ENCODE peak calls at places on chromosome 3, in seven cellular contexts. L is adipocyte, N is tibial artery, J is SK-N-MC, D is lower lobe of right lung, W is IMR-90, Y is A549. U is an unnamed sample.

GRCh38 chr3:156474560-156475389 is 80.1 kb downstream of the SSR3 start:
- DNase-seq in D (no peak), J (no peak), N (no peak), Y (peak; percentile 6), L (no peak), W (no peak), U (no peak)

GRCh38 chr3:65915477-65915876 is 123.2 kb downstream of the MAGI1 start:
- DNase-seq in Y (no peak), L (no peak), N (no peak), W (no peak), J (no peak), D (no peak), U (no peak)

GRCh38 chr3:148992027-148992634 is 791 bp downstream of the GYG1 start:
- DNase-seq in L (peak; percentile 84), Y (peak; percentile 26), W (no peak), J (no peak), D (peak; percentile 72), N (peak; percentile 76), U (peak; percentile 19)

GRCh38 chr3:43028678-43029490 is 49.8 kb downstream of the GASK1A start:
- DNase-seq in N (no peak), Y (no peak), W (no peak), L (no peak), D (no peak), J (no peak), U (no peak)

GRCh38 chr3:109316162-109316730 is at the start of gene DPPA2:
- DNase-seq in N (no peak), W (no peak), Y (no peak), J (no peak), D (no peak), L (no peak), U (no peak)

GRCh38 chr3:46930945-46931403 is 45.6 kb downstream of the CCDC12 start:
- DNase-seq in L (peak; percentile 47), Y (no peak), D (peak; percentile 72), J (no peak), W (no peak), N (peak; percentile 63), U (no peak)

GRCh38 chr3:121995190-121996137 is 26.6 kb downstream of the ILDR1 start:
- DNase-seq in L (peak; percentile 48), N (peak; percentile 76), D (peak; percentile 77), W (peak; percentile 75), J (no peak), Y (peak; percentile 21), U (no peak)

GRCh38 chr3:171470714-171471227 is 10.6 kb upstream of the TNIK start:
- DNase-seq in L (no peak), D (no peak), Y (no peak), W (no peak), N (no peak), J (no peak), U (no peak)

GRCh38 chr3:145191543-145191942 is 969.4 kb downstream of the PLOD2 start:
- DNase-seq in D (no peak), L (no peak), W (no peak), Y (no peak), N (no peak), J (no peak), U (no peak)

GRCh38 chr3:104279617-104280016 is 1087.1 kb upstream of the ALCAM start:
- DNase-seq in J (no peak), N (no peak), D (no peak), L (peak; percentile 76), W (peak; percentile 50), Y (no peak), U (no peak)

GRCh38 chr3:53168175-53168923 is 7.3 kb downstream of the PRKCD start:
- DNase-seq in J (no peak), Y (no peak), N (no peak), D (peak; percentile 73), L (no peak), W (no peak), U (no peak)

GRCh38 chr3:42936157-42936981 is 30.4 kb downstream of the ZNF662 start:
- DNase-seq in D (peak; percentile 62), W (peak; percentile 16), L (no peak), N (peak; percentile 72), J (no peak), Y (no peak), U (no peak)

GRCh38 chr3:126499401-126499800 is 18.2 kb downstream of the UROC1 start:
- DNase-seq in W (no peak), J (no peak), L (no peak), N (no peak), Y (no peak), D (no peak), U (no peak)

DNA sequence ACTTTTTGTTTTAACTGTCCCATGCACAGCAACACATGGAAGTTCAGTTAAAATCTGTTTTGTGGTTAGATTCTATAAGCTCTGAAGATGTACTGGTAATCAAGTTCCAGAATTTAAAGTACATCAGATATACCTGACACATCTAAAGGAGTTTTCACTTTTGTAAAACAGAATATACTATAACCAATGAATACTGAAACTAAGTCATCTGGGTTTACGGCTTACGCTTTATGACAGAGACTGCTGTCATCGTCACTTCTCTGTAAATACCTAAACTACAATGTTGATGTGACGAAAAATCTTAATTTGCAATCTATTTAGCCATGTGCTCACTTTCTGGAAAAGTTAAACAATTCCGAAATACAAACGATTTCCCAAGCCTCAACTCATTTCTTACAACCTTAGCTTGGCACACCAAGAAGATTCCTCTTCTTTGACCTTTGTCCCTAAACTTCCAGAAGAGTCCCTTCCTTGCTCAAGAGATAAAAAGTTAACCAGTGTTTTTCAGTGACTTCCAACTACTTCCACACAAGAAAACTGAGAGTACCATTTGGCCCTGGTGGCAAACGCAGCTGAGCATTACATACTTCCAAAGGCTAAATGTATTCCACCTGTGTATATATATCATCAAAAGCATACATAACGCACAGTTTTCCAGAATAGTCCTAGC is 56.8 kb upstream of the NEK10 start:
- DNase-seq in W (no peak), J (no peak), D (no peak), N (no peak), Y (no peak), L (no peak), U (no peak)
- H3K9me3 ChIP-seq in W (no peaks in the 10 kb centered on the region), J (no peaks in the 10 kb centered on the region), D (no peaks in the 10 kb centered on the region), N (no peaks in the 10 kb centered on the region), Y (no peaks in the 10 kb centered on the region), L (no peaks in the 10 kb centered on the region), U (no peaks in the 10 kb centered on the region)

GRCh38 chr3:160108357-160108756 is 116.9 kb upstream of the C3orf80 start:
- DNase-seq in L (no peak), D (no peak), N (no peak), W (no peak), Y (no peak), J (peak; percentile 66), U (no peak)
- H3K9me3 ChIP-seq in L (no peaks in the 10 kb centered on the region), D (no peaks in the 10 kb centered on the region), N (no peaks in the 10 kb centered on the region), W (no peaks in the 10 kb centered on the region), Y (no peaks in the 10 kb centered on the region), J (no peaks in the 10 kb centered on the region), U (no peaks in the 10 kb centered on the region)

DNA sequence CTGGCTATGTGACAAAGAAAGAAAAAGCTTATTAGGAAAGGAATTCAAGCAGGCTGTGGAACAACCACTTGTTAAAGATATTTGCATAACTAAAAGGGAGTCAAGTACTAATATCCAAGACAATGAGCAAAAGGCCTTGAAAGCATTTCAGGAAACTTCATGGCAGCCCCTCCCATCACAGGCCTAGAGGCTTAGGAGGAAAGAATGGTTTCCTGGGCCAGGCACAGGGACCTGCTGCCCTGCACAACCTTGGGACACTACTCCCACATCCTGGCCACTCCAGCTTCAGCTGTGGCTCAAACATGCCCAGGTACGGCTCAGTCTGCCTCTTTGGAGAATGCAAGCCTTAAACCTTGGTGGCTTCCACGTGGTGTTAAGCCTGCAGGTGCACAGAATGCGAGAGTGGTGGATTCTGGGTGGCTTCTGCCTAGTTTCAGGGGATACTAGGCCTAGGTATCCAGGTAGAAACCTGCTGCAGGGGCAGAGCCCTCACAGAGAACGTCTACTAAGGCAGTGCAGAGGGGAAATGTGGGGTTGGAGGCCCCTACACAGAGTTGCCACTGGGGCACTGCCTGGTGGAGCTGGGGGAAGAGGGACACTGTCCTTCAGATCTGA is 121.6 kb downstream of the OPA1 start:
- DNase-seq in D (no peak), N (no peak), W (no peak), Y (no peak), L (no peak), J (no peak), U (no peak)
- H3K9me3 ChIP-seq in D (peaks cover 10% of the 10 kb centered on the region), N (no peaks in the 10 kb centered on the region), W (peaks cover 8% of the 10 kb centered on the region), Y (peaks cover 4% of the 10 kb centered on the region), L (peaks cover 22% of the 10 kb centered on the region), J (peaks cover 10% of the 10 kb centered on the region), U (peaks cover 3% of the 10 kb centered on the region)

DNA sequence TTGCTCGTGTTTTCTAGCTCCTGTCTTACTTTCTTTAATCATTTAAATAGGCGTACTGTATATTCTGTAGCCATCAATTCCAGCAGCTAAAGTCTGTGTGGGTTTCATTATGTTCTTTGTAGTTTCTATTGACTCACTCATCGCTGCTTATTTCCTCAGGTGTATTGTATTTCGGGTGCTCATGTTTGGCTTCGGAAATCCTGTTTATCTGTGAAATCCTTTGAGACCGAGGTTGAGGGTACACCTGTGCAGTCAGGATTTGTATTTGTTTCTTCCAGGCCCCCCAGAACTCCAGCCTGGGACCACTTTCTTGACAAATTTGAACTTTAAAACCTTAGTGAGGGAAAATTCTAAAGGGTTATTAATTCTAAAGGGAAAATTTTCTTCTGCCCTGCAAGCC is 2.0 kb upstream of the PAK2 start:
- DNase-seq in J (no peak), N (no peak), Y (no peak), W (no peak), L (no peak), D (no peak), U (no peak)
- H3K9me3 ChIP-seq in J (no peaks in the 10 kb centered on the region), N (no peaks in the 10 kb centered on the region), Y (no peaks in the 10 kb centered on the region), W (no peaks in the 10 kb centered on the region), L (no peaks in the 10 kb centered on the region), D (no peaks in the 10 kb centered on the region), U (no peaks in the 10 kb centered on the region)

DNA sequence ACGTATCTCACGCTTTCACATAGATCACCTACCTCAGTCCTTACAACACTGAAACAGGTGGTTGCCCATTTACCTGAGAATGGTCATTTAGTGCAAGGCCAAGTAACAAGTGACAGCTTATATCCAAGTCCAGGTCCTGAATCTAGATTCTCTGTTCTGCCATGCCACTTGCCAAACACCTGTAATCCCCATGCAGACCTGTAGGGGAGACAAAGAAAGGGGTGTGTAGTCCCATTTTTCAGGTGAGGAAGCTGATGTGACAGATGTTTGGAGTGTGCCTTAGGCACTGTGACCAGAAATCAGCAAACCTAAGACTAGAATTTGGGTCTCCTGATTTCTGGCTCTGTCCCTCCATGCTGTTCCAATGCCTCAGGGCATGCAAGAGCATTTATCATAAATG is 12.7 kb downstream of the ZNF35 start:
- DNase-seq in W (no peak), J (no peak), L (no peak), D (no peak), N (no peak), Y (no peak), U (no peak)
- H3K9me3 ChIP-seq in W (peaks cover 33% of the 10 kb centered on the region), J (no peaks in the 10 kb centered on the region), L (peaks cover 39% of the 10 kb centered on the region), D (peaks cover 57% of the 10 kb centered on the region), N (no peaks in the 10 kb centered on the region), Y (peaks cover 61% of the 10 kb centered on the region), U (peaks cover 27% of the 10 kb centered on the region)

GRCh38 chr3:176155012-176155411 is 1042.3 kb downstream of the TBL1XR1 start:
- DNase-seq in W (no peak), J (no peak), N (no peak), L (no peak), Y (no peak), D (no peak), U (no peak)

GRCh38 chr3:176159796-176160195 is 1037.5 kb downstream of the TBL1XR1 start:
- DNase-seq in L (no peak), J (no peak), Y (no peak), N (no peak), D (no peak), W (peak; percentile 28), U (no peak)

GRCh38 chr3:176160997-176161396 is 1036.3 kb downstream of the TBL1XR1 start:
- DNase-seq in N (no peak), J (no peak), W (no peak), Y (no peak), D (no peak), L (no peak), U (no peak)
- H3K9me3 ChIP-seq in N (no peaks in the 10 kb centered on the region), J (peaks cover 3% of the 10 kb centered on the region), W (no peaks in the 10 kb centered on the region), Y (no peaks in the 10 kb centered on the region), D (peaks cover 3% of the 10 kb centered on the region), L (no peaks in the 10 kb centered on the region), U (no peaks in the 10 kb centered on the region)